ENCODE peak calls at places on chromosomes 6 and 20, in four cellular contexts. One of them, this sample, is unnamed. For H3K9me3, the result is how much of the 10 kb centered on the place peaks cover.

GRCh38 chr20:17339000-17339399 is 112.2 kb downstream of the PCSK2 start:
- DNase-seq in neural progenitor cell: no peak
- DNase-seq in hepatocyte: no peak
- DNase-seq in AG04450: no peak
- DNase-seq in this sample: no peak

GRCh38 chr6:37170273-37171140 is 555 bp downstream of the PIM1 start:
- DNase-seq in neural progenitor cell: peak
- DNase-seq in hepatocyte: peak
- DNase-seq in AG04450: no peak
- DNase-seq in this sample: peak

GRCh38 chr20:55054443-55054842 is 579.0 kb downstream of the DOK5 start:
- DNase-seq in AG04450: no peak
- DNase-seq in neural progenitor cell: no peak
- DNase-seq in hepatocyte: no peak
- DNase-seq in this sample: no peak

GRCh38 chr6:96436398-96436797 is 85.2 kb upstream of the UFL1 start:
- DNase-seq in hepatocyte: no peak
- DNase-seq in neural progenitor cell: no peak
- DNase-seq in AG04450: no peak
- DNase-seq in this sample: no peak

GRCh38 chr6:87198496-87198895 is 43.1 kb downstream of the ZNF292 start:
- DNase-seq in hepatocyte: no peak
- DNase-seq in AG04450: no peak
- DNase-seq in neural progenitor cell: no peak
- DNase-seq in this sample: no peak

GRCh38 chr6:118177720-118178119 is 270.7 kb downstream of the SLC35F1 start:
- DNase-seq in hepatocyte: no peak
- DNase-seq in AG04450: no peak
- DNase-seq in neural progenitor cell: no peak
- DNase-seq in this sample: no peak

GRCh38 chr6:10759884-10760329 is 12.3 kb downstream of the TMEM14B start:
- DNase-seq in neural progenitor cell: no peak
- DNase-seq in hepatocyte: peak
- DNase-seq in AG04450: peak
- DNase-seq in this sample: no peak

GRCh38 chr20:3808141-3808479 is 12.0 kb downstream of the CDC25B start:
- DNase-seq in hepatocyte: peak
- DNase-seq in AG04450: peak
- DNase-seq in neural progenitor cell: no peak
- DNase-seq in this sample: no peak

GRCh38 chr6:92810913-92811312 is 608.4 kb downstream of the EPHA7 start:
- DNase-seq in hepatocyte: peak
- DNase-seq in AG04450: peak
- DNase-seq in neural progenitor cell: peak
- DNase-seq in this sample: no peak

GRCh38 chr6:11869656-11870340 is 91.2 kb upstream of the ADTRP start:
- DNase-seq in hepatocyte: no peak
- DNase-seq in neural progenitor cell: no peak
- DNase-seq in AG04450: peak
- DNase-seq in this sample: no peak

GRCh38 chr6:35082733-35083403 is 58.3 kb downstream of the TCP11 start:
- DNase-seq in hepatocyte: no peak
- DNase-seq in neural progenitor cell: no peak
- DNase-seq in AG04450: no peak
- DNase-seq in this sample: no peak

GRCh38 chr20:6051505-6051904 is 2.4 kb downstream of the LRRN4 start:
- DNase-seq in hepatocyte: peak
- DNase-seq in AG04450: peak
- DNase-seq in neural progenitor cell: no peak
- DNase-seq in this sample: no peak

GRCh38 chr20:24768977-24769675 is 179.9 kb upstream of the CST7 start:
- DNase-seq in hepatocyte: peak
- DNase-seq in neural progenitor cell: no peak
- DNase-seq in AG04450: no peak
- DNase-seq in this sample: no peak

GRCh38 chr6:28212510-28213212 is 12.4 kb upstream of the ZSCAN9 start:
- DNase-seq in neural progenitor cell: peak
- DNase-seq in hepatocyte: peak
- DNase-seq in AG04450: peak
- DNase-seq in this sample: no peak

GRCh38 chr6:125974214-125974866 is 12.0 kb upstream of the TRMT11 start:
- DNase-seq in hepatocyte: peak
- DNase-seq in neural progenitor cell: peak
- DNase-seq in AG04450: no peak
- DNase-seq in this sample: peak

DNA sequence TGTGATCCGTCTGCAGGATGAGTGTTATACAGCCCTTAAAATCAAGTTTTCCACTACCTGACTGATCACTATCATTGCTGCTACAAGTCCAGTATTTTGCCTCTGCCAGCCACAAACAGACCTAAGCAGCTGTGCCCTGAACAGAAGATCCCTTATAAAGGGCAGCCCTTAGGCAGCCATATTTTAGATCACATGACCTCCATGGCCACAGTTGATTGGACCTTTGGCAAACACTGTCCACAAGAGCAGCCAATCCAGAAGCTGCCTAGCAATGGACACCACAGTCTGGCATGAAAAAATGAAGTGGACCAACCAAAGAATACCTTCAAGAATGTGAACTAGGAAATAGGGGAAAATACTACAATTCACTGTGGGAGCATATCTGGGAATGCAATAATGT is 50.8 kb downstream of the MC3R start:
- DNase-seq in AG04450: no peak
- DNase-seq in hepatocyte: no peak
- DNase-seq in neural progenitor cell: no peak
- DNase-seq in this sample: no peak
- H3K9me3 ChIP-seq in AG04450: under half
- H3K9me3 ChIP-seq in hepatocyte: under half
- H3K9me3 ChIP-seq in neural progenitor cell: under half
- H3K9me3 ChIP-seq in this sample: under half

DNA sequence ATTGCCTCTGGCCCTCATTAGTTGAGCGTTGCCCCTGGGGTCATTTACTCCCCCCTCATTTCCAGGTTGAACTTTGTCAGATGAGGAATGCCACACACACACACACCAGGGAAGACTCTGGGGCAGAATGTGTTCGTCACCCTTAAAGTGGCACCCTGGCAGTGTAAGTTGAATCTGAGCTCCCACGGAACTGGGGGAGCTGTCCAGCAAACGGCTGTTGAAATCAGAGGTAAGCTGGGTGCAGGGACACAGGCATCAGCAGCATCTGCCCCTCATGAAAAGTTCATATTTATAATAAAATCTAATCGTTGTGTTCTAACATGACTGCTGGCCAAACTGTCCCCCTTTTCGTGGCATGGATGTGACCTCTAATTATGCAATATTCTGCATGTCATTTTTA is 4.3 kb upstream of the MC3R start:
- DNase-seq in neural progenitor cell: no peak
- DNase-seq in AG04450: no peak
- DNase-seq in hepatocyte: no peak
- DNase-seq in this sample: no peak
- H3K9me3 ChIP-seq in neural progenitor cell: under half
- H3K9me3 ChIP-seq in AG04450: under half
- H3K9me3 ChIP-seq in hepatocyte: under half
- H3K9me3 ChIP-seq in this sample: under half

GRCh38 chr6:169158750-169159149 is 94.9 kb downstream of the THBS2 start:
- DNase-seq in AG04450: no peak
- DNase-seq in neural progenitor cell: no peak
- DNase-seq in hepatocyte: no peak
- DNase-seq in this sample: no peak

GRCh38 chr6:169158182-169158573 is 95.5 kb downstream of the THBS2 start:
- DNase-seq in hepatocyte: peak
- DNase-seq in AG04450: no peak
- DNase-seq in neural progenitor cell: no peak
- DNase-seq in this sample: no peak

GRCh38 chr6:169160855-169161560 is 92.6 kb downstream of the THBS2 start:
- DNase-seq in AG04450: no peak
- DNase-seq in neural progenitor cell: no peak
- DNase-seq in hepatocyte: no peak
- DNase-seq in this sample: no peak

GRCh38 chr6:169160091-169160854 is 93.4 kb downstream of the THBS2 start:
- DNase-seq in AG04450: no peak
- DNase-seq in hepatocyte: no peak
- DNase-seq in neural progenitor cell: no peak
- DNase-seq in this sample: no peak

DNA sequence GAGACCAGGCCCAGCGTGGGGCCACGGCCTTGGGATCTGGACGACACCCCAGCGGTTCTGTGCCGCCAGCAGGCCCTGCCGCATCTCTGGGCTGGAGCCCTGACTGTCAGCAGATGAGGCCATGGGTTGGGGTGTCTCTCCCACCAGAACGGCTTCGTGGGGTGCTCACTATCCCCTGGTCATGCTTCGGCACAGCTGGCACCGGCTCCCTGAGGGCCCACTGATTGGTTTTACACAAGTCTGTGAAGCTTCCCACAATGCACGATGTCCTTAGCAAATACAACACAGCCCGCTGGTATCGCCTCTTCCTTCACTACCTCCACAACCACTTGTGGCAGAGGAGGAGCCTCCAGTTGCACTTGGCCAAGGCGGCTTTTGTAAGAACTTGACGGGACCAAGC is 94.3 kb downstream of the THBS2 start:
- DNase-seq in AG04450: no peak
- DNase-seq in neural progenitor cell: no peak
- DNase-seq in hepatocyte: no peak
- DNase-seq in this sample: no peak
- H3K9me3 ChIP-seq in AG04450: under half
- H3K9me3 ChIP-seq in neural progenitor cell: under half
- H3K9me3 ChIP-seq in hepatocyte: under half
- H3K9me3 ChIP-seq in this sample: under half

DNA sequence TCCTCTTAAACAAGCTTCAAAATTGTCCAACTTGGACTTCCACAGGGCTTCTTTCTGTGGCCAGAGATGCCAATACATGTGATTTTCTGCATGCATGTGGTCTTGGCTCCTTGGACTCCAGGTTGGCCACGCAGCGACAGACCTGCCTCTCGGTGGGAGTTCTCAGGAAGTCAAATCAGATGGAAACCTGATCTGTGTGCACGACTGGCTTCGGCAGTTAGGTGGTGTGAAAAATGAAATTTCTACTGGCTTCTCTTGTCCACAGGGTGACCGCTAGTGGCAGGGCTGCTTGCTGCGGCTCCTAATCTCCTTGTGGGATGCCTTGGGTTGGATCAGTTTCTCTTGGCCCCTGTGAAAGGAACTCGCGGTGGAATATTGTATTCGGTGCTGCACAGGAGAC is 57.3 kb downstream of the PHACTR3 start:
- DNase-seq in AG04450: no peak
- DNase-seq in hepatocyte: no peak
- DNase-seq in neural progenitor cell: no peak
- DNase-seq in this sample: no peak
- H3K9me3 ChIP-seq in AG04450: under half
- H3K9me3 ChIP-seq in hepatocyte: under half
- H3K9me3 ChIP-seq in neural progenitor cell: under half
- H3K9me3 ChIP-seq in this sample: under half

DNA sequence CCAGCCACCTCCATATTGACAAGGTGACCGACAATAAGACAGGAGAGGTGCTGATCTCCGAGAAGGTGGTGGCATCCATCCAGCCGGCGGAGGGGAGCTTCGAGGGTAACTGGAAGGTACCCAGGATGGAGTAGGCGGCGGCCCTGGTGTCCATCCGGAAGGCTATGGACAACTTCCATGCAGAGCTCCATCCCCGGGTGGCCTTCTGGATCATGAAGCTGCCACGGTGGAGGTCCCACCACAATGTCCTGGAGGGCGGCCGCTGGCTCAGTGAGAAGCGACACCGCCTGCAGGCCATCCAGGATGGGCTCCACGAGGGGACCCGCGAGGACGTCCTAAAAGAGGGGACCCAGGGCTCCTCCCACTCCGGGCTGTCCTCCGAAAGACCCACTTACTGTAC is 17.0 kb downstream of the DEFB115 start:
- DNase-seq in AG04450: no peak
- DNase-seq in neural progenitor cell: no peak
- DNase-seq in hepatocyte: no peak
- DNase-seq in this sample: no peak
- H3K9me3 ChIP-seq in AG04450: under half
- H3K9me3 ChIP-seq in neural progenitor cell: under half
- H3K9me3 ChIP-seq in hepatocyte: under half
- H3K9me3 ChIP-seq in this sample: under half

GRCh38 chr6:61555993-61556392 is 730.0 kb downstream of the KHDRBS2 start:
- DNase-seq in AG04450: no peak
- DNase-seq in hepatocyte: no peak
- DNase-seq in neural progenitor cell: no peak
- DNase-seq in this sample: no peak

GRCh38 chr6:61562098-61562497 is 723.9 kb downstream of the KHDRBS2 start:
- DNase-seq in neural progenitor cell: no peak
- DNase-seq in AG04450: no peak
- DNase-seq in hepatocyte: no peak
- DNase-seq in this sample: no peak

DNA sequence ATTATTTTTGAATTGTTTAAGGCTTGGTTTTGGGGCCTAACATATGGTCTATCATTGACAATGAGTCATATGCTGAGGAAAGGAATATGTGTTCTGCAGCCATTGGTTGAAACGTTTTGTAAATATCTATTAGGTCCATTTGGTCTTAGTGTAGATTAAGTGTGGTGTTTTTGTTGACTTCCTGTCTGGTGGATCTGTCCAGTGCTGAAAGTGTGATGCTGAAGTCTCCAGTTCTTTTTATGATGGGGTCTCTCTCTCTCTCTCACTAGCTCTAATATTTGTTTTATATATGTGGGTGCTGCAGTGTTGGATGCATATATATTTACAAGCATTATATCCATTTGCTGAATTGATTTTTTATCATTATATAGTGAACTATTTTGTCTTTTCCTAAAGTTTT is 727.2 kb downstream of the KHDRBS2 start:
- DNase-seq in hepatocyte: no peak
- DNase-seq in AG04450: no peak
- DNase-seq in neural progenitor cell: no peak
- DNase-seq in this sample: no peak
- H3K9me3 ChIP-seq in hepatocyte: under half
- H3K9me3 ChIP-seq in AG04450: under half
- H3K9me3 ChIP-seq in neural progenitor cell: under half
- H3K9me3 ChIP-seq in this sample: under half

GRCh38 chr6:151075005-151075404 is 164.8 kb upstream of the AKAP12 start:
- DNase-seq in neural progenitor cell: no peak
- DNase-seq in AG04450: no peak
- DNase-seq in hepatocyte: no peak
- DNase-seq in this sample: no peak
- H3K9me3 ChIP-seq in neural progenitor cell: under half
- H3K9me3 ChIP-seq in AG04450: under half
- H3K9me3 ChIP-seq in hepatocyte: under half
- H3K9me3 ChIP-seq in this sample: under half

GRCh38 chr6:4224082-4224978 is 89.0 kb upstream of the ECI2 start:
- DNase-seq in AG04450: no peak
- DNase-seq in hepatocyte: peak
- DNase-seq in neural progenitor cell: no peak
- DNase-seq in this sample: no peak

GRCh38 chr6:4225207-4225872 is 90.0 kb upstream of the ECI2 start:
- DNase-seq in hepatocyte: peak
- DNase-seq in AG04450: no peak
- DNase-seq in neural progenitor cell: peak
- DNase-seq in this sample: no peak

DNA sequence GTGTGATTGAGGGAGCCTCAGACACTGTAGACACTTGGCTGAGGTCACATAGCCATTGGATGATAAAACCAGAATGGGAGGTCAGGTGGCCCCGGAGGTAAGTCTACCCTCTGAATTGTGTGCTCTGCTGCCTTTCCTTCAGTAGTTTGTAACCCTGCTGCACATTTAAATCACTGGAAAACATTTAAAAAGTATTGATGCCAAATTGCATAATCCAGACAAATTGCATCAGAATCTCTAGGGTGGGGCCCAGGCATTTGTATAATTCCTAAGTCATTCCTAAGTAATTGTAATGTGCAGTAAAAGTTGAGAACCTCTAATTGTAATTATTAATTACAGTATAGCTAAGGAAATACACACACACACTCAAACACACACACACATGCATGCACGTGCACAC is 85.2 kb upstream of the ECI2 start:
- DNase-seq in neural progenitor cell: no peak
- DNase-seq in hepatocyte: no peak
- DNase-seq in AG04450: no peak
- DNase-seq in this sample: no peak
- H3K9me3 ChIP-seq in neural progenitor cell: under half
- H3K9me3 ChIP-seq in hepatocyte: under half
- H3K9me3 ChIP-seq in AG04450: under half
- H3K9me3 ChIP-seq in this sample: under half